ENCODE peak calls at places on chromosome 11, in six cellular contexts. G is AG10803, I is fibroblast of the aortic adventitia, A is astrocyte of the spinal cord, H is fibroblast of lung, M is lower lobe of right lung. O is an unnamed sample.

GRCh38 chr11:107799245-107799859 is 59.2 kb downstream of the SLC35F2 start:
- DNase-seq in A (peak; percentile 66), I (peak; percentile 78), M (peak; percentile 75), H (peak; percentile 61), G (peak; percentile 69), O (peak; percentile 64)

GRCh38 chr11:89203814-89204213 is 26.1 kb downstream of the TYR start:
- DNase-seq in M (no peak), I (no peak), A (no peak), H (no peak), G (no peak), O (no peak)

GRCh38 chr11:47108214-47108613 is 68.5 kb downstream of the ARFGAP2 start:
- DNase-seq in G (no peak), H (no peak), A (no peak), I (no peak), M (no peak), O (no peak)

GRCh38 chr11:100574894-100575769 is 112.0 kb upstream of the ARHGAP42 start:
- DNase-seq in G (peak; percentile 10), H (peak; percentile 34), A (peak; percentile 56), M (no peak), I (peak; percentile 53), O (no peak)

GRCh38 chr11:19734171-19734570 is 21.5 kb downstream of the NAV2 start:
- DNase-seq in H (no peak), M (no peak), I (no peak), G (no peak), A (no peak), O (no peak)

GRCh38 chr11:13328276-13328675 is 50.7 kb downstream of the BMAL1 start:
- DNase-seq in G (no peak), I (no peak), A (no peak), H (peak; percentile 39), M (no peak), O (no peak)

GRCh38 chr11:19817870-19818269 is 105.2 kb downstream of the NAV2 start:
- DNase-seq in H (no peak), G (no peak), I (no peak), M (no peak), A (no peak), O (no peak)

GRCh38 chr11:12410006-12410728 is 32.8 kb downstream of the PARVA start:
- DNase-seq in A (peak; percentile 53), I (peak; percentile 56), H (peak; percentile 68), G (peak; percentile 78), M (no peak), O (no peak)

GRCh38 chr11:130715085-130715932 is 201.0 kb downstream of the SNX19 start:
- DNase-seq in G (no peak), I (no peak), A (no peak), M (no peak), H (no peak), O (no peak)

GRCh38 chr11:36233226-36233625 is 56.0 kb downstream of the COMMD9 start:
- DNase-seq in H (peak; percentile 35), G (peak; percentile 25), A (peak; percentile 72), I (peak; percentile 45), M (no peak), O (no peak)

GRCh38 chr11:45663486-45664375 is 1.7 kb downstream of the CHST1 start:
- DNase-seq in I (peak; percentile 6), G (no peak), A (peak; percentile 18), M (no peak), H (no peak), O (no peak)

GRCh38 chr11:119852741-119853140 is 123.7 kb upstream of the NECTIN1 start:
- DNase-seq in H (no peak), M (no peak), G (no peak), I (no peak), A (no peak), O (no peak)

GRCh38 chr11:57770793-57771192 is 9.2 kb downstream of the CTNND1 start:
- DNase-seq in A (no peak), I (no peak), H (no peak), M (no peak), G (no peak), O (no peak)

GRCh38 chr11:118232659-118233058 is 7.8 kb upstream of the JAML start:
- DNase-seq in I (no peak), H (no peak), M (no peak), G (no peak), A (no peak), O (no peak)

GRCh38 chr11:100878474-100878873 is 191.4 kb downstream of the ARHGAP42 start:
- DNase-seq in A (peak; percentile 79), I (peak; percentile 87), M (no peak), G (peak; percentile 80), H (peak; percentile 57), O (no peak)

GRCh38 chr11:103202048-103202651 is 92.9 kb downstream of the DYNC2H1 start:
- DNase-seq in M (no peak), H (peak; percentile 38), A (peak; percentile 56), G (peak; percentile 46), I (peak; percentile 68), O (no peak)

GRCh38 chr11:57868491-57868890 is 106.9 kb downstream of the CTNND1 start:
- DNase-seq in H (no peak), I (no peak), M (no peak), G (no peak), A (no peak), O (no peak)

GRCh38 chr11:27241316-27242122 is 121.5 kb downstream of the CCDC34 start:
- DNase-seq in H (peak; percentile 97), I (peak; percentile 85), G (peak; percentile 96), M (no peak), A (peak; percentile 86), O (no peak)

GRCh38 chr11:57800444-57801184 is 39.0 kb downstream of the CTNND1 start:
- DNase-seq in I (peak; percentile 81), A (peak; percentile 76), M (no peak), H (peak; percentile 58), G (peak; percentile 76), O (no peak)

GRCh38 chr11:8814209-8814922 is 96.6 kb upstream of the AKIP1 start:
- DNase-seq in G (peak; percentile 40), I (no peak), A (peak; percentile 46), H (peak; percentile 88), M (no peak), O (no peak)

GRCh38 chr11:44630511-44631210 is 65.2 kb downstream of the CD82 start:
- DNase-seq in A (no peak), G (no peak), I (no peak), M (no peak), H (no peak), O (peak; percentile 43)

GRCh38 chr11:104113541-104113940 is 50.4 kb downstream of the PDGFD start:
- DNase-seq in H (no peak), G (no peak), M (no peak), A (no peak), I (no peak), O (no peak)

GRCh38 chr11:27083782-27084181 is 43.2 kb downstream of the BBOX1 start:
- DNase-seq in M (no peak), A (no peak), H (no peak), G (no peak), I (no peak), O (no peak)

GRCh38 chr11:18709414-18709813 is 10.8 kb downstream of the TMEM86A start:
- DNase-seq in I (no peak), A (no peak), M (no peak), H (no peak), G (no peak), O (no peak)
- TF ChIP-seq CTCF in I (no peak), A (no peak), M (no peak), H (no peak), G (no peak), O (no peak)

GRCh38 chr11:66418986-66419308 is 1.9 kb upstream of the NPAS4 start:
- DNase-seq in I (no peak), H (no peak), A (no peak), G (no peak), M (no peak), O (no peak)

GRCh38 chr11:66419825-66420224 is 1.0 kb upstream of the NPAS4 start:
- DNase-seq in I (no peak), A (no peak), H (no peak), M (no peak), G (no peak), O (no peak)

GRCh38 chr11:66418168-66418985 is 2.5 kb upstream of the NPAS4 start:
- DNase-seq in A (peak; percentile 93), H (peak; percentile 97), M (peak; percentile 58), G (peak; percentile 96), I (peak; percentile 95), O (peak; percentile 31)

GRCh38 chr11:66421492-66422205 is 814 bp downstream of the NPAS4 start:
- DNase-seq in H (peak; percentile 82), G (peak; percentile 84), I (peak; percentile 91), A (peak; percentile 83), M (peak; percentile 88), O (peak; percentile 89)

DNA sequence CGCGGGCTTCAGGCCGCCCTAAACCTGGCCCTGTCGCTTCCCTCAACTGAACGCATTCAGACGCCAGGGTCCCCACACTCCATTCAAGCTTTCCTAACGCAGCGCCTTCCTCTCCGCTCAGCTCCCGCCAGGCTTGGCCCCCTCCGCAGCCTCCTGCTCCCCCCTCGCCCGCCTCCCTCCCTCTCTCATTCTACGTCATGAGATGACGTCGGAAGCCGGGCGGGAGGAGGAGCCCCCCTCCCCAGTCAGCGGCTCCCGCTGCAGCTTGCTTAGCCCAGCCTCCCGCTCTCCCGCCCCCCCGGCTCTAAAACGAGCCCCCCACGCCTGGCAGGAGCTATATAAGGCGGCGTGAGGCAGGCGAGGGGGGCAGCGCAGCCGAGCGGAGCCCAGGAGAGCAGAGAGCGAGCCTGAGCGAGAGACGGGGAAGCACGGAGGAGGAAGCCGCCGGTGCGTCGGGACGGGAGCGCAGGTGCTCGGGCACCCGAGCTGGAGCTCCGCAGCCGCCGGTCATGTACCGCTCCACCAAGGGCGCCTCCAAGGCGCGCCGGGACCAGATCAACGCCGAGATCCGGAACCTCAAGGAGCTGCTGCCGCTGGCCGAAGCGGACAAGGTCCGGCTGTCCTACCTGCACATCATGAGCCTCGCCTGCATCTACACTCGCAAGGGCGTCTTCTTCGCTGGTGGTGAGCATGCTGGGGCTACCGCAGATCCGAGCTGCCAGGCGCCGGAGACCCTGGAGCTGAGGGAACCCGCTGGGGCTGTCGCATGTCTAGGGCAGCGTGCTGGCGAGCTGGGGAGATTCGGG is at the start of gene NPAS4:
- DNase-seq in G (no peak), A (no peak), M (no peak), I (no peak), H (no peak), O (no peak)
- H3K4me3 ChIP-seq in G (no peak within 1 kb of the TSS), A (no peak within 1 kb of the TSS), M (no peak within 1 kb of the TSS), I (no peak within 1 kb of the TSS), H (no peak within 1 kb of the TSS), O (no peak within 1 kb of the TSS)

GRCh38 chr11:76512851-76513653 is 68.2 kb downstream of the EMSY start:
- DNase-seq in G (peak; percentile 61), M (no peak), A (peak; percentile 62), I (peak; percentile 77), H (peak; percentile 37), O (no peak)
- TF ChIP-seq CTCF in G (peak; percentile 59), M (no peak), A (peak; percentile 46), I (peak; percentile 47), H (peak; percentile 14), O (no peak)

GRCh38 chr11:789951-790350 is at the start of gene CEND1:
- DNase-seq in H (peak; percentile 34), G (peak; percentile 41), M (no peak), I (peak; percentile 57), A (peak; percentile 38), O (no peak)

GRCh38 chr11:788009-788640 is 1.8 kb downstream of the CEND1 start:
- DNase-seq in H (no peak), G (no peak), M (no peak), I (no peak), A (no peak), O (no peak)

GRCh38 chr11:790721-791564 is 1.1 kb upstream of the CEND1 start:
- DNase-seq in M (no peak), A (peak; percentile 32), H (peak; percentile 26), I (peak; percentile 30), G (peak; percentile 18), O (no peak)

GRCh38 chr11:787084-787675 is 2.7 kb downstream of the CEND1 start:
- DNase-seq in A (no peak), G (no peak), H (no peak), I (no peak), M (no peak), O (no peak)

GRCh38 chr11:788953-789940 is 643 bp downstream of the CEND1 start:
- DNase-seq in I (no peak), G (no peak), M (no peak), A (no peak), H (no peak), O (no peak)
- H3K4me3 ChIP-seq in I (peak overlapping the region; percentile 57), G (peak overlapping the region; percentile 34), M (no peak overlapping the region), A (no peak overlapping the region), H (no peak overlapping the region), O (no peak overlapping the region)